ENCODE peak calls at places on chromosomes 13 and 19, in ten cellular contexts. One of them, this sample, is unnamed.

GRCh38 chr19:30498707-30499106 is 126.5 kb downstream of the ZNF536 start:
- DNase-seq in NCI-H69: no peak
- DNase-seq in substantia nigra: no peak
- DNase-seq in SK-N-SH: no peak
- DNase-seq in activated CD4-positive, alpha-beta T cell treated with anti-CD3 and anti-CD28 coated beads, Interleukin-2, amount 50 U/mL, for 4 hours: no peak
- DNase-seq in stimulated activated CD4-positive, alpha-beta T cell treated with anti-CD3 and anti-CD28 coated beads, Interleukin-12 subunit alpha, Interleukin-12 subunit beta, amount 100 ng/mL, for 24 hours: no peak
- DNase-seq in ELR: no peak
- DNase-seq in activated CD4-positive, alpha-beta memory T cell treated with anti-CD3 and anti-CD28 coated beads, Interleukin-2, amount 10 ng/mL, durations not matched to agents 7 days and 5 days: no peak
- DNase-seq in GM12891: no peak
- DNase-seq in foreskin keratinocyte: no peak
- DNase-seq in this sample: no peak

GRCh38 chr19:18967358-18968146 is 26.5 kb upstream of the HOMER3 start:
- DNase-seq in NCI-H69: no peak
- DNase-seq in stimulated activated CD4-positive, alpha-beta T cell treated with anti-CD3 and anti-CD28 coated beads, Interleukin-12 subunit alpha, Interleukin-12 subunit beta, amount 100 ng/mL, for 24 hours: no peak
- DNase-seq in SK-N-SH: no peak
- DNase-seq in foreskin keratinocyte: peak; percentile 46
- DNase-seq in GM12891: no peak
- DNase-seq in activated CD4-positive, alpha-beta memory T cell treated with anti-CD3 and anti-CD28 coated beads, Interleukin-2, amount 10 ng/mL, durations not matched to agents 7 days and 5 days: no peak
- DNase-seq in substantia nigra: no peak
- DNase-seq in activated CD4-positive, alpha-beta T cell treated with anti-CD3 and anti-CD28 coated beads, Interleukin-2, amount 50 U/mL, for 4 hours: no peak
- DNase-seq in ELR: peak; percentile 83
- DNase-seq in this sample: peak; percentile 34

GRCh38 chr19:11673608-11674041 is 65.1 kb downstream of the ZNF823 start:
- DNase-seq in activated CD4-positive, alpha-beta memory T cell treated with anti-CD3 and anti-CD28 coated beads, Interleukin-2, amount 10 ng/mL, durations not matched to agents 7 days and 5 days: no peak
- DNase-seq in activated CD4-positive, alpha-beta T cell treated with anti-CD3 and anti-CD28 coated beads, Interleukin-2, amount 50 U/mL, for 4 hours: no peak
- DNase-seq in GM12891: no peak
- DNase-seq in SK-N-SH: no peak
- DNase-seq in stimulated activated CD4-positive, alpha-beta T cell treated with anti-CD3 and anti-CD28 coated beads, Interleukin-12 subunit alpha, Interleukin-12 subunit beta, amount 100 ng/mL, for 24 hours: no peak
- DNase-seq in NCI-H69: peak; percentile 59
- DNase-seq in substantia nigra: peak; percentile 26
- DNase-seq in ELR: peak; percentile 48
- DNase-seq in foreskin keratinocyte: no peak
- DNase-seq in this sample: peak; percentile 55

GRCh38 chr19:52689804-52690394 is 44.9 kb downstream of the ZNF611 start:
- DNase-seq in ELR: peak; percentile 33
- DNase-seq in activated CD4-positive, alpha-beta T cell treated with anti-CD3 and anti-CD28 coated beads, Interleukin-2, amount 50 U/mL, for 4 hours: peak; percentile 13
- DNase-seq in activated CD4-positive, alpha-beta memory T cell treated with anti-CD3 and anti-CD28 coated beads, Interleukin-2, amount 10 ng/mL, durations not matched to agents 7 days and 5 days: peak; percentile 39
- DNase-seq in foreskin keratinocyte: no peak
- DNase-seq in substantia nigra: peak; percentile 10
- DNase-seq in NCI-H69: peak; percentile 75
- DNase-seq in SK-N-SH: peak; percentile 61
- DNase-seq in GM12891: no peak
- DNase-seq in stimulated activated CD4-positive, alpha-beta T cell treated with anti-CD3 and anti-CD28 coated beads, Interleukin-12 subunit alpha, Interleukin-12 subunit beta, amount 100 ng/mL, for 24 hours: peak; percentile 16
- DNase-seq in this sample: no peak

GRCh38 chr13:97387487-97388353 is 46.2 kb upstream of the RAP2A start:
- DNase-seq in SK-N-SH: no peak
- DNase-seq in activated CD4-positive, alpha-beta memory T cell treated with anti-CD3 and anti-CD28 coated beads, Interleukin-2, amount 10 ng/mL, durations not matched to agents 7 days and 5 days: no peak
- DNase-seq in GM12891: no peak
- DNase-seq in ELR: no peak
- DNase-seq in substantia nigra: no peak
- DNase-seq in foreskin keratinocyte: no peak
- DNase-seq in stimulated activated CD4-positive, alpha-beta T cell treated with anti-CD3 and anti-CD28 coated beads, Interleukin-12 subunit alpha, Interleukin-12 subunit beta, amount 100 ng/mL, for 24 hours: no peak
- DNase-seq in NCI-H69: no peak
- DNase-seq in activated CD4-positive, alpha-beta T cell treated with anti-CD3 and anti-CD28 coated beads, Interleukin-2, amount 50 U/mL, for 4 hours: no peak
- DNase-seq in this sample: no peak

GRCh38 chr13:99326012-99326411 is 18.8 kb upstream of the GPR183 start:
- DNase-seq in SK-N-SH: no peak
- DNase-seq in NCI-H69: no peak
- DNase-seq in substantia nigra: no peak
- DNase-seq in stimulated activated CD4-positive, alpha-beta T cell treated with anti-CD3 and anti-CD28 coated beads, Interleukin-12 subunit alpha, Interleukin-12 subunit beta, amount 100 ng/mL, for 24 hours: no peak
- DNase-seq in GM12891: no peak
- DNase-seq in activated CD4-positive, alpha-beta T cell treated with anti-CD3 and anti-CD28 coated beads, Interleukin-2, amount 50 U/mL, for 4 hours: no peak
- DNase-seq in ELR: no peak
- DNase-seq in activated CD4-positive, alpha-beta memory T cell treated with anti-CD3 and anti-CD28 coated beads, Interleukin-2, amount 10 ng/mL, durations not matched to agents 7 days and 5 days: no peak
- DNase-seq in foreskin keratinocyte: no peak
- DNase-seq in this sample: no peak

GRCh38 chr13:99087130-99087953 is 109.5 kb upstream of the DOCK9 start:
- DNase-seq in foreskin keratinocyte: peak; percentile 72
- DNase-seq in NCI-H69: peak; percentile 97
- DNase-seq in activated CD4-positive, alpha-beta memory T cell treated with anti-CD3 and anti-CD28 coated beads, Interleukin-2, amount 10 ng/mL, durations not matched to agents 7 days and 5 days: peak; percentile 94
- DNase-seq in SK-N-SH: peak; percentile 98
- DNase-seq in stimulated activated CD4-positive, alpha-beta T cell treated with anti-CD3 and anti-CD28 coated beads, Interleukin-12 subunit alpha, Interleukin-12 subunit beta, amount 100 ng/mL, for 24 hours: peak; percentile 85
- DNase-seq in activated CD4-positive, alpha-beta T cell treated with anti-CD3 and anti-CD28 coated beads, Interleukin-2, amount 50 U/mL, for 4 hours: peak; percentile 89
- DNase-seq in GM12891: peak; percentile 97
- DNase-seq in ELR: peak; percentile 87
- DNase-seq in substantia nigra: peak; percentile 88
- DNase-seq in this sample: peak; percentile 83

GRCh38 chr13:86882107-86882506 is 789.1 kb upstream of the SLITRK5 start:
- DNase-seq in foreskin keratinocyte: no peak
- DNase-seq in activated CD4-positive, alpha-beta memory T cell treated with anti-CD3 and anti-CD28 coated beads, Interleukin-2, amount 10 ng/mL, durations not matched to agents 7 days and 5 days: no peak
- DNase-seq in substantia nigra: no peak
- DNase-seq in activated CD4-positive, alpha-beta T cell treated with anti-CD3 and anti-CD28 coated beads, Interleukin-2, amount 50 U/mL, for 4 hours: no peak
- DNase-seq in GM12891: no peak
- DNase-seq in SK-N-SH: no peak
- DNase-seq in ELR: no peak
- DNase-seq in NCI-H69: no peak
- DNase-seq in stimulated activated CD4-positive, alpha-beta T cell treated with anti-CD3 and anti-CD28 coated beads, Interleukin-12 subunit alpha, Interleukin-12 subunit beta, amount 100 ng/mL, for 24 hours: no peak
- DNase-seq in this sample: no peak

GRCh38 chr13:79392882-79393563 is 13.0 kb downstream of the RBM26 start:
- DNase-seq in substantia nigra: no peak
- DNase-seq in ELR: peak; percentile 94
- DNase-seq in foreskin keratinocyte: peak; percentile 69
- DNase-seq in SK-N-SH: no peak
- DNase-seq in NCI-H69: peak; percentile 77
- DNase-seq in stimulated activated CD4-positive, alpha-beta T cell treated with anti-CD3 and anti-CD28 coated beads, Interleukin-12 subunit alpha, Interleukin-12 subunit beta, amount 100 ng/mL, for 24 hours: no peak
- DNase-seq in activated CD4-positive, alpha-beta T cell treated with anti-CD3 and anti-CD28 coated beads, Interleukin-2, amount 50 U/mL, for 4 hours: no peak
- DNase-seq in activated CD4-positive, alpha-beta memory T cell treated with anti-CD3 and anti-CD28 coated beads, Interleukin-2, amount 10 ng/mL, durations not matched to agents 7 days and 5 days: peak; percentile 34
- DNase-seq in GM12891: no peak
- DNase-seq in this sample: peak; percentile 71

GRCh38 chr19:6030214-6030507 is 52.2 kb upstream of the RANBP3 start:
- DNase-seq in GM12891: no peak
- DNase-seq in activated CD4-positive, alpha-beta T cell treated with anti-CD3 and anti-CD28 coated beads, Interleukin-2, amount 50 U/mL, for 4 hours: no peak
- DNase-seq in NCI-H69: no peak
- DNase-seq in ELR: peak; percentile 88
- DNase-seq in activated CD4-positive, alpha-beta memory T cell treated with anti-CD3 and anti-CD28 coated beads, Interleukin-2, amount 10 ng/mL, durations not matched to agents 7 days and 5 days: no peak
- DNase-seq in substantia nigra: no peak
- DNase-seq in stimulated activated CD4-positive, alpha-beta T cell treated with anti-CD3 and anti-CD28 coated beads, Interleukin-12 subunit alpha, Interleukin-12 subunit beta, amount 100 ng/mL, for 24 hours: no peak
- DNase-seq in SK-N-SH: no peak
- DNase-seq in foreskin keratinocyte: peak; percentile 20
- DNase-seq in this sample: peak; percentile 77

GRCh38 chr13:105969761-105970160 is 565.7 kb downstream of the EFNB2 start:
- DNase-seq in substantia nigra: no peak
- DNase-seq in activated CD4-positive, alpha-beta memory T cell treated with anti-CD3 and anti-CD28 coated beads, Interleukin-2, amount 10 ng/mL, durations not matched to agents 7 days and 5 days: no peak
- DNase-seq in GM12891: no peak
- DNase-seq in SK-N-SH: no peak
- DNase-seq in NCI-H69: no peak
- DNase-seq in stimulated activated CD4-positive, alpha-beta T cell treated with anti-CD3 and anti-CD28 coated beads, Interleukin-12 subunit alpha, Interleukin-12 subunit beta, amount 100 ng/mL, for 24 hours: no peak
- DNase-seq in ELR: peak; percentile 63
- DNase-seq in foreskin keratinocyte: peak; percentile 79
- DNase-seq in activated CD4-positive, alpha-beta T cell treated with anti-CD3 and anti-CD28 coated beads, Interleukin-2, amount 50 U/mL, for 4 hours: no peak
- DNase-seq in this sample: peak; percentile 92

GRCh38 chr19:3880471-3881271 is at the start of gene ATCAY:
- DNase-seq in ELR: no peak
- DNase-seq in GM12891: no peak
- DNase-seq in stimulated activated CD4-positive, alpha-beta T cell treated with anti-CD3 and anti-CD28 coated beads, Interleukin-12 subunit alpha, Interleukin-12 subunit beta, amount 100 ng/mL, for 24 hours: no peak
- DNase-seq in SK-N-SH: peak; percentile 95
- DNase-seq in activated CD4-positive, alpha-beta memory T cell treated with anti-CD3 and anti-CD28 coated beads, Interleukin-2, amount 10 ng/mL, durations not matched to agents 7 days and 5 days: no peak
- DNase-seq in activated CD4-positive, alpha-beta T cell treated with anti-CD3 and anti-CD28 coated beads, Interleukin-2, amount 50 U/mL, for 4 hours: no peak
- DNase-seq in substantia nigra: no peak
- DNase-seq in NCI-H69: peak; percentile 89
- DNase-seq in foreskin keratinocyte: no peak
- DNase-seq in this sample: peak; percentile 31

GRCh38 chr13:30690282-30691188 is 44.8 kb upstream of the ALOX5AP start:
- DNase-seq in NCI-H69: peak; percentile 73
- DNase-seq in ELR: peak; percentile 88
- DNase-seq in activated CD4-positive, alpha-beta T cell treated with anti-CD3 and anti-CD28 coated beads, Interleukin-2, amount 50 U/mL, for 4 hours: no peak
- DNase-seq in substantia nigra: no peak
- DNase-seq in GM12891: no peak
- DNase-seq in SK-N-SH: no peak
- DNase-seq in stimulated activated CD4-positive, alpha-beta T cell treated with anti-CD3 and anti-CD28 coated beads, Interleukin-12 subunit alpha, Interleukin-12 subunit beta, amount 100 ng/mL, for 24 hours: no peak
- DNase-seq in foreskin keratinocyte: peak; percentile 66
- DNase-seq in activated CD4-positive, alpha-beta memory T cell treated with anti-CD3 and anti-CD28 coated beads, Interleukin-2, amount 10 ng/mL, durations not matched to agents 7 days and 5 days: peak; percentile 40
- DNase-seq in this sample: peak; percentile 96

GRCh38 chr13:44278164-44278563 is 95.5 kb upstream of the SERP2 start:
- DNase-seq in GM12891: no peak
- DNase-seq in substantia nigra: no peak
- DNase-seq in activated CD4-positive, alpha-beta T cell treated with anti-CD3 and anti-CD28 coated beads, Interleukin-2, amount 50 U/mL, for 4 hours: no peak
- DNase-seq in ELR: no peak
- DNase-seq in NCI-H69: no peak
- DNase-seq in SK-N-SH: no peak
- DNase-seq in stimulated activated CD4-positive, alpha-beta T cell treated with anti-CD3 and anti-CD28 coated beads, Interleukin-12 subunit alpha, Interleukin-12 subunit beta, amount 100 ng/mL, for 24 hours: no peak
- DNase-seq in foreskin keratinocyte: no peak
- DNase-seq in activated CD4-positive, alpha-beta memory T cell treated with anti-CD3 and anti-CD28 coated beads, Interleukin-2, amount 10 ng/mL, durations not matched to agents 7 days and 5 days: no peak
- DNase-seq in this sample: no peak

GRCh38 chr13:72648513-72649065 is 78.8 kb downstream of the MZT1 start:
- DNase-seq in foreskin keratinocyte: no peak
- DNase-seq in GM12891: no peak
- DNase-seq in activated CD4-positive, alpha-beta T cell treated with anti-CD3 and anti-CD28 coated beads, Interleukin-2, amount 50 U/mL, for 4 hours: no peak
- DNase-seq in activated CD4-positive, alpha-beta memory T cell treated with anti-CD3 and anti-CD28 coated beads, Interleukin-2, amount 10 ng/mL, durations not matched to agents 7 days and 5 days: no peak
- DNase-seq in substantia nigra: no peak
- DNase-seq in ELR: peak; percentile 19
- DNase-seq in stimulated activated CD4-positive, alpha-beta T cell treated with anti-CD3 and anti-CD28 coated beads, Interleukin-12 subunit alpha, Interleukin-12 subunit beta, amount 100 ng/mL, for 24 hours: no peak
- DNase-seq in NCI-H69: peak; percentile 9
- DNase-seq in SK-N-SH: no peak
- DNase-seq in this sample: peak; percentile 1

GRCh38 chr13:68185767-68186166 is 955.6 kb upstream of the PCDH9 start:
- DNase-seq in SK-N-SH: peak; percentile 49
- DNase-seq in ELR: no peak
- DNase-seq in GM12891: no peak
- DNase-seq in NCI-H69: no peak
- DNase-seq in foreskin keratinocyte: no peak
- DNase-seq in activated CD4-positive, alpha-beta memory T cell treated with anti-CD3 and anti-CD28 coated beads, Interleukin-2, amount 10 ng/mL, durations not matched to agents 7 days and 5 days: no peak
- DNase-seq in substantia nigra: no peak
- DNase-seq in activated CD4-positive, alpha-beta T cell treated with anti-CD3 and anti-CD28 coated beads, Interleukin-2, amount 50 U/mL, for 4 hours: no peak
- DNase-seq in stimulated activated CD4-positive, alpha-beta T cell treated with anti-CD3 and anti-CD28 coated beads, Interleukin-12 subunit alpha, Interleukin-12 subunit beta, amount 100 ng/mL, for 24 hours: no peak
- DNase-seq in this sample: no peak

GRCh38 chr19:40580619-40581018 is 3.9 kb downstream of the SHKBP1 start:
- DNase-seq in activated CD4-positive, alpha-beta T cell treated with anti-CD3 and anti-CD28 coated beads, Interleukin-2, amount 50 U/mL, for 4 hours: no peak
- DNase-seq in substantia nigra: no peak
- DNase-seq in stimulated activated CD4-positive, alpha-beta T cell treated with anti-CD3 and anti-CD28 coated beads, Interleukin-12 subunit alpha, Interleukin-12 subunit beta, amount 100 ng/mL, for 24 hours: no peak
- DNase-seq in SK-N-SH: no peak
- DNase-seq in NCI-H69: no peak
- DNase-seq in GM12891: no peak
- DNase-seq in activated CD4-positive, alpha-beta memory T cell treated with anti-CD3 and anti-CD28 coated beads, Interleukin-2, amount 10 ng/mL, durations not matched to agents 7 days and 5 days: no peak
- DNase-seq in ELR: no peak
- DNase-seq in foreskin keratinocyte: no peak
- DNase-seq in this sample: no peak

GRCh38 chr19:37217855-37218591 is at the start of gene ZNF383:
- DNase-seq in SK-N-SH: peak; percentile 90
- DNase-seq in activated CD4-positive, alpha-beta memory T cell treated with anti-CD3 and anti-CD28 coated beads, Interleukin-2, amount 10 ng/mL, durations not matched to agents 7 days and 5 days: peak; percentile 87
- DNase-seq in NCI-H69: peak; percentile 96
- DNase-seq in substantia nigra: peak; percentile 80
- DNase-seq in stimulated activated CD4-positive, alpha-beta T cell treated with anti-CD3 and anti-CD28 coated beads, Interleukin-12 subunit alpha, Interleukin-12 subunit beta, amount 100 ng/mL, for 24 hours: peak; percentile 75
- DNase-seq in ELR: peak; percentile 90
- DNase-seq in foreskin keratinocyte: peak; percentile 84
- DNase-seq in GM12891: peak; percentile 69
- DNase-seq in activated CD4-positive, alpha-beta T cell treated with anti-CD3 and anti-CD28 coated beads, Interleukin-2, amount 50 U/mL, for 4 hours: peak; percentile 77
- DNase-seq in this sample: peak; percentile 88

GRCh38 chr19:18379803-18380747 is 5.9 kb upstream of the GDF15 start:
- DNase-seq in stimulated activated CD4-positive, alpha-beta T cell treated with anti-CD3 and anti-CD28 coated beads, Interleukin-12 subunit alpha, Interleukin-12 subunit beta, amount 100 ng/mL, for 24 hours: no peak
- DNase-seq in ELR: peak; percentile 68
- DNase-seq in activated CD4-positive, alpha-beta T cell treated with anti-CD3 and anti-CD28 coated beads, Interleukin-2, amount 50 U/mL, for 4 hours: no peak
- DNase-seq in SK-N-SH: no peak
- DNase-seq in foreskin keratinocyte: no peak
- DNase-seq in GM12891: no peak
- DNase-seq in substantia nigra: no peak
- DNase-seq in activated CD4-positive, alpha-beta memory T cell treated with anti-CD3 and anti-CD28 coated beads, Interleukin-2, amount 10 ng/mL, durations not matched to agents 7 days and 5 days: no peak
- DNase-seq in NCI-H69: peak; percentile 82
- DNase-seq in this sample: peak; percentile 90

GRCh38 chr13:113953561-113953960 is 20.3 kb downstream of the C13orf46 start:
- DNase-seq in activated CD4-positive, alpha-beta T cell treated with anti-CD3 and anti-CD28 coated beads, Interleukin-2, amount 50 U/mL, for 4 hours: no peak
- DNase-seq in foreskin keratinocyte: no peak
- DNase-seq in SK-N-SH: no peak
- DNase-seq in activated CD4-positive, alpha-beta memory T cell treated with anti-CD3 and anti-CD28 coated beads, Interleukin-2, amount 10 ng/mL, durations not matched to agents 7 days and 5 days: no peak
- DNase-seq in GM12891: no peak
- DNase-seq in stimulated activated CD4-positive, alpha-beta T cell treated with anti-CD3 and anti-CD28 coated beads, Interleukin-12 subunit alpha, Interleukin-12 subunit beta, amount 100 ng/mL, for 24 hours: no peak
- DNase-seq in NCI-H69: no peak
- DNase-seq in substantia nigra: no peak
- DNase-seq in ELR: no peak
- DNase-seq in this sample: no peak

GRCh38 chr13:44159633-44160279 is 213.9 kb upstream of the SERP2 start:
- DNase-seq in ELR: peak; percentile 79
- DNase-seq in stimulated activated CD4-positive, alpha-beta T cell treated with anti-CD3 and anti-CD28 coated beads, Interleukin-12 subunit alpha, Interleukin-12 subunit beta, amount 100 ng/mL, for 24 hours: no peak
- DNase-seq in substantia nigra: no peak
- DNase-seq in NCI-H69: no peak
- DNase-seq in GM12891: no peak
- DNase-seq in activated CD4-positive, alpha-beta T cell treated with anti-CD3 and anti-CD28 coated beads, Interleukin-2, amount 50 U/mL, for 4 hours: no peak
- DNase-seq in SK-N-SH: no peak
- DNase-seq in foreskin keratinocyte: peak; percentile 97
- DNase-seq in activated CD4-positive, alpha-beta memory T cell treated with anti-CD3 and anti-CD28 coated beads, Interleukin-2, amount 10 ng/mL, durations not matched to agents 7 days and 5 days: no peak
- DNase-seq in this sample: no peak

This sample was measured in EH.